ENCODE peak calls at places on chromosomes 3 and 15, in six cellular contexts. T, L, G, R, I and X are unnamed samples.
A peak's percentile ranks its signal among the peaks of the same experiment; 100 is the strongest.

GRCh38 chr3:119034256-119035013 is at the start of gene IGSF11:
- DNase-seq in T (peak; percentile 66), R (peak; percentile 78), L (no peak), I (peak; percentile 50), G (peak; percentile 26), X (peak; percentile 90)

GRCh38 chr3:111819912-111820311 is 39.2 kb upstream of the PHLDB2 start:
- DNase-seq in R (no peak), I (no peak), T (no peak), G (no peak), L (no peak), X (no peak)

GRCh38 chr3:178036745-178037144 is 499.5 kb upstream of the KCNMB2 start:
- DNase-seq in I (no peak), G (no peak), R (no peak), L (peak; percentile 24), T (no peak), X (no peak)

GRCh38 chr3:124277516-124277890 is 285.6 kb upstream of the ROPN1 start:
- DNase-seq in I (peak; percentile 62), G (no peak), T (no peak), R (no peak), L (no peak), X (no peak)

GRCh38 chr3:88061749-88062148 is 2.7 kb downstream of the ZNF654 start:
- DNase-seq in T (no peak), G (no peak), I (no peak), R (no peak), L (no peak), X (no peak)

GRCh38 chr15:74788716-74789151 is 6.9 kb downstream of the CSK start:
- DNase-seq in L (no peak), I (no peak), T (no peak), R (no peak), G (no peak), X (peak; percentile 78)

GRCh38 chr15:62135532-62136134 is 29.5 kb downstream of the C2CD4B start:
- DNase-seq in G (peak; percentile 21), R (no peak), T (peak; percentile 34), L (no peak), I (peak; percentile 16), X (no peak)

GRCh38 chr3:170713648-170714047 is 127.8 kb upstream of the SLC7A14 start:
- DNase-seq in I (no peak), L (no peak), R (no peak), G (no peak), T (no peak), X (no peak)

GRCh38 chr3:56468184-56469106 is at the start of gene ERC2:
- DNase-seq in T (no peak), I (peak; percentile 11), L (no peak), G (peak; percentile 3), R (peak; percentile 5), X (no peak)

GRCh38 chr15:39171944-39172368 is 408.9 kb upstream of the THBS1 start:
- DNase-seq in G (peak; percentile 98), T (peak; percentile 88), R (peak; percentile 76), L (peak; percentile 86), I (peak; percentile 50), X (no peak)

GRCh38 chr3:140223631-140224030 is 288.6 kb downstream of the CLSTN2 start:
- DNase-seq in L (no peak), I (no peak), G (no peak), R (no peak), T (peak; percentile 40), X (no peak)

GRCh38 chr3:190514163-190515153 is 573 bp downstream of the IL1RAP start:
- DNase-seq in G (peak; percentile 62), T (peak; percentile 48), R (no peak), I (peak; percentile 22), L (no peak), X (peak; percentile 20)

GRCh38 chr3:122458992-122459391 is 43.1 kb upstream of the WDR5B start:
- DNase-seq in I (no peak), T (no peak), G (peak; percentile 76), L (peak; percentile 6), R (no peak), X (no peak)

GRCh38 chr3:154151969-154152368 is 30.8 kb downstream of the ARHGEF26 start:
- DNase-seq in L (peak; percentile 30), I (no peak), R (no peak), G (peak; percentile 42), T (no peak), X (no peak)

GRCh38 chr3:159803444-159803843 is 185.2 kb upstream of the IL12A start:
- DNase-seq in R (no peak), I (no peak), L (no peak), T (no peak), G (peak; percentile 43), X (no peak)

GRCh38 chr15:30953731-30954378 is 37.6 kb downstream of the MTMR10 start:
- DNase-seq in I (no peak), R (peak; percentile 79), T (peak; percentile 51), L (peak; percentile 73), G (peak; percentile 84), X (no peak)

GRCh38 chr3:57268416-57268815 is 24.1 kb downstream of the ASB14 start:
- DNase-seq in R (no peak), I (no peak), T (no peak), G (peak; percentile 69), L (no peak), X (no peak)

GRCh38 chr3:4507010-4507596 is 14.0 kb downstream of the ITPR1 start:
- DNase-seq in I (no peak), R (no peak), G (peak; percentile 85), T (no peak), L (no peak), X (no peak)

GRCh38 chr15:88126695-88127476 is 129.7 kb downstream of the NTRK3 start:
- DNase-seq in G (no peak), I (no peak), R (no peak), L (no peak), T (no peak), X (no peak)

GRCh38 chr3:20125912-20126311 is 60.1 kb downstream of the SGO1 start:
- DNase-seq in G (no peak), L (no peak), T (no peak), I (peak; percentile 13), R (no peak), X (peak; percentile 69)

GRCh38 chr3:66115858-66116654 is 77.3 kb upstream of the MAGI1 start:
- DNase-seq in L (peak; percentile 89), G (peak; percentile 94), R (no peak), I (peak; percentile 64), T (peak; percentile 76), X (no peak)

GRCh38 chr3:7144696-7145308 is 283.9 kb downstream of the GRM7 start:
- DNase-seq in I (no peak), T (no peak), G (no peak), L (no peak), R (peak; percentile 8), X (peak; percentile 6)

GRCh38 chr3:124643453-124643852 is 86.8 kb upstream of the UMPS start:
- DNase-seq in I (no peak), R (no peak), L (no peak), G (no peak), T (no peak), X (no peak)

GRCh38 chr3:113254171-113254947 is 43.0 kb downstream of the BOC start:
- DNase-seq in I (no peak), T (no peak), G (no peak), L (no peak), R (no peak), X (no peak)

GRCh38 chr3:113250566-113250965 is 39.2 kb downstream of the BOC start:
- DNase-seq in L (no peak), I (no peak), T (no peak), R (no peak), G (no peak), X (no peak)

GRCh38 chr3:113249601-113250000 is 38.2 kb downstream of the BOC start:
- DNase-seq in G (no peak), I (no peak), L (no peak), T (no peak), R (no peak), X (no peak)

GRCh38 chr3:113252553-113252952 is 41.2 kb downstream of the BOC start:
- DNase-seq in T (no peak), L (no peak), I (no peak), R (no peak), G (no peak), X (no peak)

DNA sequence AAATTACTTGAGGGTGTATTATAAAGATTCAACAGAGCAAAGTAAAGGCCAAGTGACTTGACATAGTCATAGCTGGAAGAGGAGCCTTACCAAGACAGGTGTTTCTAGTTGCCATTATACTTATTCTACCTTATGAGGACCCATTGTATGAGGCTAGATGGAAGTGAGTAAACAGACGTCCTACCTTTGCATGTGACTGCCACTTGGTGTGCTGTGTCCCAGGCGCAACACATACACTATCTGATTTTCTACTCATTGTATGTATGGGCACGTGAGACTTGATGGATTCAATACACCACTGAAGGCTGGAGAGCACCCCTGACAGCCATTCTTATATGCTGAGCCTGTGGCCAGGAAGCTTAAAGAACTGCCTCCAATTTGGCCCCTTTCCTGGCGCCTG is 40.5 kb downstream of the BOC start:
- DNase-seq in R (no peak), T (no peak), G (no peak), I (no peak), L (no peak), X (no peak)
- TF ChIP-seq CTCF in R (no peak), T (no peak), G (no peak), I (no peak), L (no peak), X (no peak)

DNA sequence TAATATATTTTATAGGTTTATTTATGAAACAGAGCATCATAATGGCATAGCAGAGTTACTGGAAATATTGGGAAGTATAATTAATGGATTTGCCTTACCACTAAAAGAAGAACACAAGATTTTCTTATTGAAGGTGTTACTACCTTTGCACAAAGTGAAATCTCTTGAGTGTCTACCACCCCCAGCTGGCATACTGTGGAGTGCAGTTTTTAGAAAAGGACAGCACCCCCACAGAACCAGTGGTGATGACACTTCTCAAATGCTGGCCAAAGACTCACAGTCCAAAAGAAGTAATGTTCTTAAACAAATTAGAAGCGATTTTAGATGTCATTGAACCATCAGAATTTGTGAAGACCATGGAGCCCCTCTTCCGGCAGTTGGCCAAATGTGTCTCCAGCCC is 58.1 kb downstream of the DNAH1 start:
- DNase-seq in G (no peak), R (no peak), T (no peak), I (no peak), L (no peak), X (no peak)
- TF ChIP-seq CTCF in G (no peak), R (peak; percentile 35), T (no peak), I (no peak), L (no peak), X (no peak)

GRCh38 chr3:158789592-158789991 is 12.3 kb upstream of the MFSD1 start:
- DNase-seq in G (peak; percentile 87), R (peak; percentile 60), T (peak; percentile 30), L (no peak), I (no peak), X (no peak)
- TF ChIP-seq CTCF in G (peak; percentile 38), R (peak; percentile 92), T (peak; percentile 73), L (peak; percentile 42), I (peak; percentile 12), X (peak; percentile 49)

GRCh38 chr3:33919312-33919711 is 120.9 kb downstream of the PDCD6IP start:
- DNase-seq in L (no peak), I (no peak), T (no peak), G (peak; percentile 11), R (no peak), X (no peak)

GRCh38 chr3:33918357-33918756 is 119.9 kb downstream of the PDCD6IP start:
- DNase-seq in T (no peak), G (no peak), L (no peak), R (no peak), I (no peak), X (no peak)

GRCh38 chr3:33919721-33920120 is 121.3 kb downstream of the PDCD6IP start:
- DNase-seq in R (no peak), G (no peak), I (no peak), T (no peak), L (no peak), X (no peak)

GRCh38 chr3:33914731-33915389 is 116.4 kb downstream of the PDCD6IP start:
- DNase-seq in L (no peak), T (no peak), G (no peak), I (no peak), R (peak; percentile 93), X (no peak)

GRCh38 chr3:33915796-33916589 is 117.6 kb downstream of the PDCD6IP start:
- DNase-seq in I (no peak), T (peak; percentile 16), L (no peak), R (peak; percentile 71), G (peak; percentile 51), X (peak; percentile 16)
- TF ChIP-seq CTCF in I (peak; percentile 11), T (peak; percentile 21), L (peak; percentile 18), R (peak; percentile 86), G (peak; percentile 42), X (peak; percentile 38)